ENCODE peak calls at places on chromosome 4, in seven cellular contexts. O is GM23338; W is effector memory CD4-positive, alpha-beta T cell; L is MM.1S; P is ovary; I is cardiac muscle cell; N is thyroid gland. S is an unnamed sample.

GRCh38 chr4:176792348-176793059 is at the start of gene VEGFC:
- DNase-seq in O (peak; percentile 85), W (no peak), L (peak; percentile 72), P (peak; percentile 68), I (peak; percentile 87), N (peak; percentile 84), S (no peak)

GRCh38 chr4:30821891-30822612 is 101.9 kb downstream of the PCDH7 start:
- DNase-seq in O (peak; percentile 39), W (no peak), L (no peak), P (no peak), I (no peak), N (no peak), S (no peak)

GRCh38 chr4:48100248-48100647 is 33.8 kb downstream of the TXK start:
- DNase-seq in O (no peak), W (no peak), L (no peak), P (no peak), I (no peak), N (no peak), S (no peak)

GRCh38 chr4:122873752-122874151 is 47.1 kb downstream of the FGF2 start:
- DNase-seq in O (no peak), W (no peak), L (no peak), P (no peak), I (no peak), N (no peak), S (no peak)

GRCh38 chr4:57442834-57443291 is 332.7 kb upstream of the IGFBP7 start:
- DNase-seq in O (peak; percentile 83), W (no peak), L (peak; percentile 48), P (no peak), I (peak; percentile 73), N (peak; percentile 65), S (no peak)

GRCh38 chr4:108172780-108173598 is 4.3 kb upstream of the LEF1 start:
- DNase-seq in O (peak; percentile 58), W (peak; percentile 50), L (peak; percentile 81), P (peak; percentile 23), I (peak; percentile 86), N (peak; percentile 59), S (peak; percentile 71)

GRCh38 chr4:101730291-101731117 is 60.0 kb upstream of the BANK1 start:
- DNase-seq in O (peak; percentile 81), W (peak; percentile 16), L (peak; percentile 67), P (peak; percentile 44), I (peak; percentile 73), N (peak; percentile 70), S (peak; percentile 1)

GRCh38 chr4:17059192-17059634 is 160.8 kb upstream of the LDB2 start:
- DNase-seq in O (no peak), W (no peak), L (no peak), P (peak; percentile 33), I (no peak), N (peak; percentile 5), S (no peak)

GRCh38 chr4:81600511-81601269 is 129.0 kb upstream of the RASGEF1B start:
- DNase-seq in O (no peak), W (no peak), L (no peak), P (peak; percentile 37), I (peak; percentile 79), N (no peak), S (no peak)

GRCh38 chr4:121462660-121463261 is 81.9 kb upstream of the QRFPR start:
- DNase-seq in O (peak; percentile 91), W (peak; percentile 1), L (peak; percentile 83), P (no peak), I (peak; percentile 76), N (peak; percentile 49), S (peak; percentile 72)

GRCh38 chr4:162911349-162911748 is 255.3 kb downstream of the NAF1 start:
- DNase-seq in O (no peak), W (no peak), L (no peak), P (no peak), I (no peak), N (no peak), S (no peak)

GRCh38 chr4:70818921-70819320 is 20.8 kb downstream of the GRSF1 start:
- DNase-seq in O (no peak), W (no peak), L (no peak), P (no peak), I (no peak), N (no peak), S (no peak)

GRCh38 chr4:26330186-26330787 is 9.5 kb downstream of the RBPJ start:
- DNase-seq in O (peak; percentile 83), W (no peak), L (peak; percentile 64), P (no peak), I (peak; percentile 69), N (no peak), S (peak; percentile 56)

GRCh38 chr4:38529189-38530115 is 134.5 kb upstream of the KLF3 start:
- DNase-seq in O (peak; percentile 8), W (no peak), L (no peak), P (no peak), I (no peak), N (peak; percentile 19), S (no peak)

GRCh38 chr4:1246901-1247810 is 1.8 kb downstream of the CTBP1 start:
- DNase-seq in O (peak; percentile 38), W (no peak), L (peak; percentile 33), P (peak; percentile 30), I (peak; percentile 32), N (peak; percentile 8), S (no peak)

GRCh38 chr4:164718817-164719216 is 35.1 kb upstream of the SMIM31 start:
- DNase-seq in O (no peak), W (no peak), L (no peak), P (no peak), I (no peak), N (no peak), S (no peak)

GRCh38 chr4:2833671-2834000 is 10.0 kb upstream of the ADD1 start:
- DNase-seq in O (no peak), W (no peak), L (no peak), P (peak; percentile 11), I (no peak), N (no peak), S (no peak)

GRCh38 chr4:82744284-82744963 is 54.2 kb downstream of the SCD5 start:
- DNase-seq in O (no peak), W (no peak), L (no peak), P (no peak), I (peak; percentile 63), N (peak; percentile 96), S (no peak)

GRCh38 chr4:174540175-174540574 is 17.9 kb upstream of the HPGD start:
- DNase-seq in O (no peak), W (no peak), L (no peak), P (no peak), I (no peak), N (no peak), S (no peak)

GRCh38 chr4:56414135-56414675 is 21.2 kb downstream of the PPAT start:
- DNase-seq in O (peak; percentile 37), W (no peak), L (no peak), P (no peak), I (no peak), N (no peak), S (no peak)

GRCh38 chr4:145047151-145047550 is 50.8 kb downstream of the ANAPC10 start:
- DNase-seq in O (no peak), W (no peak), L (no peak), P (no peak), I (no peak), N (no peak), S (no peak)

GRCh38 chr4:6694177-6694901 is 661 bp downstream of the S100P start:
- DNase-seq in O (no peak), W (peak; percentile 37), L (no peak), P (no peak), I (no peak), N (no peak), S (peak; percentile 45)

GRCh38 chr4:151043803-151044535 is 28.9 kb upstream of the LRBA start:
- DNase-seq in O (no peak), W (no peak), L (no peak), P (no peak), I (no peak), N (no peak), S (no peak)

DNA sequence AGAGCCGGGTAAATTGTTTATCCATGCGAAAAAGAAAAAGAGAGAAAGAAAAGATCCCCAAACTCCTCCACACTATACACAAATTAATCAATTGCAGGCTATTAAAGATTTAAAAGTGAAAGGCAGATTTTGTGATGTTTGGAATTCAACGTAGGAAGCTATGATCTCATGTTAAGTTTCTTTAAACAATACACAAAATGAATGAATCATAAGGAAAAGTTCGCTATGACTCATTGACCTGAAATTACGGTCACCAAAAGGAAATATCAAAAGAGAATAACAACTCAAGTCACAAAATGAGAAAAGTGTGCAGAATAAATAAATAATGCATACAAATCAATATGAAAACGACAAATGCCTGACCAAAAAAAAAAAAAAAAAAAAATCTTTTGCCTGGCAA is 28.6 kb downstream of the CLNK start:
- DNase-seq in O (no peak), W (no peak), L (no peak), P (no peak), I (no peak), N (no peak), S (no peak)
- H3K4me3 ChIP-seq in O (no peak overlapping the region), W (no peak overlapping the region), L (no peak overlapping the region), P (no peak overlapping the region), I (no peak overlapping the region), N (no peak overlapping the region), S (peak overlapping the region; percentile 59)

DNA sequence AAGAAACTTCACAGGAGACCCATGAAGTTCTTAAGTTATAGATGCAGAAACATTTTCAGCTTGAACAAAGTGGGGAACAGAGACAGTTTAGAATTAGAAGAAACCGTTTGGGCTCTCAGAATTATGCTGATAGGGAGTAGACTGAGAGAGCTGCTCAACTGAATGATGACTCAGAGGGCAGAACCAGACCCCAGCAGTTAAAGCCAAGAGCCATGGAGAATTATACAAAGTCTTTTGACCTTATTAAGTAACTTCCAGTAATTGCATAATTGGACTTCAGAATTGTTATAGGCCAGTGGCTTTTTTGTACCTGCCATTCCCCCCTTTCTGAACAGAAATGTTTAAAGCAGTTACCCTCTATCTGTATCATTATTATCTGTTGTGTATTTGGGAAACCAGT is 642.1 kb downstream of the CCSER1 start:
- DNase-seq in O (no peak), W (no peak), L (no peak), P (no peak), I (no peak), N (no peak), S (no peak)
- H3K27ac ChIP-seq in O (no peak overlapping the region), W (no peak overlapping the region), L (no peak overlapping the region), P (no peak overlapping the region), I (no peak overlapping the region), N (no peak overlapping the region), S (no peak overlapping the region)

GRCh38 chr4:55124337-55125076 is 888 bp downstream of the KDR start:
- DNase-seq in O (peak; percentile 57), W (no peak), L (no peak), P (no peak), I (peak; percentile 56), N (peak; percentile 30), S (no peak)

GRCh38 chr4:55127053-55127452 is 1.7 kb upstream of the KDR start:
- DNase-seq in O (no peak), W (no peak), L (no peak), P (no peak), I (no peak), N (no peak), S (no peak)

GRCh38 chr4:55125087-55125721 is at the start of gene KDR:
- DNase-seq in O (peak; percentile 90), W (no peak), L (no peak), P (peak; percentile 29), I (peak; percentile 85), N (peak; percentile 74), S (no peak)

GRCh38 chr4:55127521-55127920 is 2.1 kb upstream of the KDR start:
- DNase-seq in O (no peak), W (no peak), L (no peak), P (no peak), I (no peak), N (no peak), S (no peak)

GRCh38 chr4:55125763-55126541 is 557 bp upstream of the KDR start:
- DNase-seq in O (peak; percentile 34), W (no peak), L (no peak), P (no peak), I (peak; percentile 36), N (peak; percentile 79), S (no peak)
- H3K4me3 ChIP-seq in O (peak overlapping the region; percentile 95), W (no peak overlapping the region), L (peak overlapping the region; percentile 67), P (peak overlapping the region; percentile 58), I (peak overlapping the region; percentile 85), N (peak overlapping the region; percentile 11), S (no peak overlapping the region)

GRCh38 chr4:41057456-41057855 is 156.9 kb downstream of the APBB2 start:
- DNase-seq in O (no peak), W (no peak), L (no peak), P (no peak), I (no peak), N (no peak), S (no peak)
- H3K27ac ChIP-seq in O (no peak overlapping the region), W (no peak overlapping the region), L (no peak overlapping the region), P (no peak overlapping the region), I (no peak overlapping the region), N (no peak overlapping the region), S (no peak overlapping the region)

S was measured in CD4-positive, CD25-positive, alpha-beta regulatory T cell.